ENCODE peak calls at places on chromosome 11, in four cellular contexts. T is DMS53, W is RWPE1, Y is progenitor cell of endocrine pancreas. J is an unnamed sample.
A peak's percentile ranks its signal among the peaks of the same experiment; 100 is the strongest.

GRCh38 chr11:72263363-72263762 is 19.4 kb upstream of the PHOX2A start:
- DNase-seq in W (no peak), Y (no peak), T (peak; percentile 79), J (no peak)

GRCh38 chr11:112082729-112083128 is 3.8 kb downstream of the TIMM8B start:
- DNase-seq in W (no peak), T (no peak), Y (no peak), J (no peak)

GRCh38 chr11:16881074-16881709 is 133.0 kb downstream of the PLEKHA7 start:
- DNase-seq in W (peak; percentile 67), T (no peak), Y (no peak), J (no peak)

GRCh38 chr11:134393638-134394037 is 18.4 kb downstream of the B3GAT1 start:
- DNase-seq in T (peak; percentile 26), W (no peak), Y (no peak), J (no peak)

GRCh38 chr11:75487366-75487765 is 38.4 kb downstream of the GDPD5 start:
- DNase-seq in Y (no peak), T (no peak), W (no peak), J (no peak)

GRCh38 chr11:66181632-66182345 is 86.7 kb upstream of the RAB1B start:
- DNase-seq in T (no peak), W (no peak), Y (no peak), J (no peak)

GRCh38 chr11:67544591-67545242 is 21.5 kb upstream of the CABP2 start:
- DNase-seq in Y (no peak), T (no peak), W (no peak), J (no peak)

GRCh38 chr11:23021287-23021863 is 161.1 kb upstream of the CCDC179 start:
- DNase-seq in W (peak; percentile 55), T (peak; percentile 68), Y (no peak), J (no peak)

GRCh38 chr11:70297341-70297740 is 26.9 kb downstream of the PPFIA1 start:
- DNase-seq in Y (no peak), T (no peak), W (peak; percentile 9), J (no peak)

GRCh38 chr11:120814531-120815259 is 209.2 kb upstream of the TBCEL start:
- DNase-seq in W (no peak), Y (no peak), T (no peak), J (no peak)

GRCh38 chr11:117875397-117876048 is 935 bp downstream of the FXYD6 start:
- DNase-seq in W (no peak), T (peak; percentile 69), Y (no peak), J (peak; percentile 56)

GRCh38 chr11:2412323-2412722 is 11.8 kb downstream of the TSSC4 start:
- DNase-seq in W (no peak), T (no peak), Y (no peak), J (no peak)

GRCh38 chr11:66789097-66789890 is 53.9 kb upstream of the RCE1 start:
- DNase-seq in T (peak; percentile 96), Y (no peak), W (no peak), J (no peak)

GRCh38 chr11:128054323-128054910 is 532.9 kb downstream of the ETS1 start:
- DNase-seq in W (peak; percentile 8), T (peak; percentile 28), Y (no peak), J (no peak)

GRCh38 chr11:130031056-130031455 is 28.4 kb upstream of the PRDM10 start:
- DNase-seq in T (no peak), W (no peak), Y (no peak), J (no peak)

GRCh38 chr11:57482782-57483569 is 22.6 kb downstream of the RTN4RL2 start:
- DNase-seq in Y (peak; percentile 66), T (peak; percentile 58), W (peak; percentile 55), J (peak; percentile 83)

GRCh38 chr11:31474083-31474482 is 35.3 kb downstream of the IMMP1L start:
- DNase-seq in W (no peak), Y (no peak), T (no peak), J (no peak)

GRCh38 chr11:85725510-85726258 is 39.7 kb upstream of the CCDC89 start:
- DNase-seq in Y (no peak), T (peak; percentile 82), W (peak; percentile 59), J (no peak)

GRCh38 chr11:27621440-27622161 is 78.7 kb downstream of the BDNF start:
- DNase-seq in T (no peak), Y (no peak), W (no peak), J (no peak)

GRCh38 chr11:76787911-76788596 is 4.9 kb downstream of the TSKU start:
- DNase-seq in Y (no peak), T (no peak), W (peak; percentile 31), J (no peak)